ENCODE peak calls at places on chromosomes 1 and 21, in nine cellular contexts. Q is stimulated activated naive CD4-positive, alpha-beta T cell treated with Interleukin-2 at 50 U/mL for 16 hours; F is frontal cortex; A is H54; J is KBM-7; W is sciatic nerve; R is stomach; Z is endothelial cell of umbilical vein; H is stimulated activated CD8-positive, alpha-beta memory T cell treated with anti-CD3 and anti-CD28 coated beads, Interleukin-4, amount 100 ng/mL, for 1 hour. Y is an unnamed sample.

GRCh38 chr1:151326619-151327222 is 495 bp downstream of the PI4KB start:
- DNase-seq in Q (peak; percentile 57), F (peak; percentile 65), A (peak; percentile 75), J (peak; percentile 73), W (peak; percentile 71), R (peak; percentile 38), Z (peak; percentile 51), H (no peak), Y (peak; percentile 47)

GRCh38 chr1:51736702-51737101 is 119.8 kb downstream of the OSBPL9 start:
- DNase-seq in Q (no peak), F (no peak), A (no peak), J (no peak), W (no peak), R (no peak), Z (peak; percentile 93), H (no peak), Y (peak; percentile 66)

GRCh38 chr21:15057290-15057689 is 7.5 kb downstream of the NRIP1 start:
- DNase-seq in Q (no peak), F (no peak), A (no peak), J (peak; percentile 37), W (no peak), R (no peak), Z (no peak), H (no peak), Y (peak; percentile 53)

GRCh38 chr1:168301664-168302320 is 21.1 kb downstream of the TBX19 start:
- DNase-seq in Q (no peak), F (no peak), A (peak; percentile 36), J (no peak), W (no peak), R (no peak), Z (no peak), H (no peak), Y (peak; percentile 6)

GRCh38 chr21:31198575-31198974 is 145.5 kb downstream of the TIAM1 start:
- DNase-seq in Q (no peak), F (no peak), A (peak; percentile 51), J (peak; percentile 72), W (no peak), R (no peak), Z (peak; percentile 49), H (no peak), Y (peak; percentile 63)

GRCh38 chr1:184910005-184910404 is 64.3 kb downstream of the NIBAN1 start:
- DNase-seq in Q (no peak), F (no peak), A (no peak), J (no peak), W (no peak), R (no peak), Z (no peak), H (no peak), Y (no peak)

GRCh38 chr1:117646956-117647355 is 41.1 kb downstream of the TENT5C start:
- DNase-seq in Q (no peak), F (no peak), A (no peak), J (no peak), W (no peak), R (no peak), Z (no peak), H (no peak), Y (no peak)

GRCh38 chr1:205451202-205451601 is 4.6 kb downstream of the BLACAT1 start:
- DNase-seq in Q (no peak), F (no peak), A (no peak), J (no peak), W (no peak), R (no peak), Z (no peak), H (no peak), Y (no peak)

GRCh38 chr1:32272557-32273388 is 19.1 kb upstream of the HDAC1 start:
- DNase-seq in Q (peak; percentile 18), F (no peak), A (no peak), J (no peak), W (no peak), R (no peak), Z (no peak), H (no peak), Y (no peak)

GRCh38 chr21:34340062-34340461 is 23.7 kb upstream of the KCNE2 start:
- DNase-seq in Q (no peak), F (no peak), A (no peak), J (no peak), W (no peak), R (no peak), Z (no peak), H (no peak), Y (no peak)

GRCh38 chr1:150257624-150258274 is at the start of gene CA14:
- DNase-seq in Q (no peak), F (no peak), A (no peak), J (no peak), W (no peak), R (no peak), Z (no peak), H (no peak), Y (no peak)

GRCh38 chr1:234997201-234998173 is 131.2 kb downstream of the TOMM20 start:
- DNase-seq in Q (no peak), F (peak; percentile 85), A (peak; percentile 60), J (no peak), W (peak; percentile 94), R (peak; percentile 95), Z (peak; percentile 99), H (no peak), Y (peak; percentile 100)

Y was measured in ACHN.